ENCODE peak calls at places on chromosome 21, in six cellular contexts. T is psoas muscle, N is fibroblast of lung, S is gastrocnemius medialis, R is testis, F is aorta. Z is an unnamed sample.

GRCh38 chr21:32826317-32827167 is 55.0 kb upstream of the PAXBP1 start:
- DNase-seq in S (no peak), T (no peak), F (no peak), R (peak; percentile 71), N (peak; percentile 58), Z (peak; percentile 71)

GRCh38 chr21:46662765-46663500 is 27.5 kb downstream of the PRMT2 start:
- DNase-seq in T (no peak), S (no peak), N (no peak), F (no peak), R (no peak), Z (no peak)

GRCh38 chr21:42513151-42513984 is at the start of gene SLC37A1:
- DNase-seq in S (peak; percentile 42), T (peak; percentile 60), F (no peak), R (peak; percentile 39), N (peak; percentile 23), Z (peak; percentile 49)

GRCh38 chr21:33700491-33700890 is 58.2 kb downstream of the ITSN1 start:
- DNase-seq in F (no peak), T (no peak), R (no peak), S (no peak), N (no peak), Z (no peak)

GRCh38 chr21:29318354-29318753 is 19.6 kb downstream of the BACH1 start:
- DNase-seq in S (no peak), N (peak; percentile 57), F (no peak), T (no peak), R (no peak), Z (no peak)

GRCh38 chr21:27580276-27580675 is 613.4 kb upstream of the ADAMTS5 start:
- DNase-seq in F (no peak), N (peak; percentile 63), T (no peak), S (no peak), R (no peak), Z (no peak)

GRCh38 chr21:41361786-41362604 is at the start of gene MX2:
- DNase-seq in S (peak; percentile 68), T (peak; percentile 87), F (peak; percentile 82), N (peak; percentile 88), R (peak; percentile 38), Z (peak; percentile 90)

GRCh38 chr21:36613554-36613953 is 85.4 kb upstream of the SIM2 start:
- DNase-seq in N (no peak), F (no peak), T (no peak), R (no peak), S (no peak), Z (no peak)

GRCh38 chr21:31366825-31367224 is 22.8 kb upstream of the TIAM1 start:
- DNase-seq in N (peak; percentile 96), F (no peak), S (no peak), R (peak; percentile 13), T (no peak), Z (no peak)

GRCh38 chr21:17476006-17476405 is 36.8 kb upstream of the CXADR start:
- DNase-seq in S (no peak), R (peak; percentile 67), F (no peak), T (no peak), N (no peak), Z (peak; percentile 66)

GRCh38 chr21:42340187-42340586 is 10.6 kb downstream of the TFF2 start:
- DNase-seq in S (no peak), N (no peak), F (no peak), T (no peak), R (peak; percentile 10), Z (no peak)

GRCh38 chr21:37565530-37566223 is 199.1 kb downstream of the DYRK1A start:
- DNase-seq in S (no peak), R (peak; percentile 69), T (no peak), N (peak; percentile 23), F (no peak), Z (peak; percentile 90)

GRCh38 chr21:32413697-32414578 is 1.4 kb downstream of the EVA1C start:
- DNase-seq in N (peak; percentile 62), T (no peak), R (peak; percentile 46), S (no peak), F (no peak), Z (peak; percentile 55)

GRCh38 chr21:42429021-42429420 is 25.3 kb downstream of the UBASH3A start:
- DNase-seq in F (no peak), R (no peak), T (no peak), N (no peak), S (no peak), Z (no peak)

GRCh38 chr21:31255846-31256395 is 88.1 kb downstream of the TIAM1 start:
- DNase-seq in N (no peak), T (no peak), R (no peak), F (no peak), S (no peak), Z (no peak)

GRCh38 chr21:28884481-28884880 is 108.2 kb downstream of the LTN1 start:
- DNase-seq in S (no peak), N (peak; percentile 16), R (no peak), T (no peak), F (no peak), Z (no peak)

GRCh38 chr21:42378418-42378817 is 12.1 kb upstream of the TFF1 start:
- DNase-seq in S (no peak), R (no peak), T (no peak), F (peak; percentile 13), N (no peak), Z (no peak)

GRCh38 chr21:37557261-37557950 is 190.8 kb downstream of the DYRK1A start:
- DNase-seq in S (no peak), N (no peak), T (no peak), F (no peak), R (no peak), Z (no peak)

GRCh38 chr21:36425286-36425685 is 40.1 kb downstream of the CHAF1B start:
- DNase-seq in T (no peak), N (peak; percentile 80), R (no peak), S (no peak), F (peak; percentile 60), Z (no peak)

GRCh38 chr21:39232926-39233325 is 49.7 kb upstream of the PSMG1 start:
- DNase-seq in F (no peak), S (no peak), R (no peak), T (no peak), N (peak; percentile 63), Z (no peak)

GRCh38 chr21:26939532-26940181 is 27.2 kb downstream of the ADAMTS5 start:
- DNase-seq in N (peak; percentile 50), S (peak; percentile 21), T (no peak), F (no peak), R (peak; percentile 69), Z (no peak)

GRCh38 chr21:27024316-27024715 is 57.4 kb upstream of the ADAMTS5 start:
- DNase-seq in F (no peak), T (no peak), R (no peak), N (peak; percentile 55), S (no peak), Z (no peak)

GRCh38 chr21:15966216-15966615 is 236.4 kb downstream of the USP25 start:
- DNase-seq in R (no peak), S (no peak), N (no peak), T (no peak), F (no peak), Z (no peak)

GRCh38 chr21:46622226-46622625 is 13.2 kb upstream of the PRMT2 start:
- DNase-seq in R (peak; percentile 72), N (no peak), S (peak; percentile 17), T (peak; percentile 62), F (peak; percentile 73), Z (peak; percentile 22)

GRCh38 chr21:41511858-41512257 is 3.9 kb upstream of the TMPRSS2 start:
- DNase-seq in S (no peak), T (no peak), F (no peak), N (no peak), R (no peak), Z (no peak)

DNA sequence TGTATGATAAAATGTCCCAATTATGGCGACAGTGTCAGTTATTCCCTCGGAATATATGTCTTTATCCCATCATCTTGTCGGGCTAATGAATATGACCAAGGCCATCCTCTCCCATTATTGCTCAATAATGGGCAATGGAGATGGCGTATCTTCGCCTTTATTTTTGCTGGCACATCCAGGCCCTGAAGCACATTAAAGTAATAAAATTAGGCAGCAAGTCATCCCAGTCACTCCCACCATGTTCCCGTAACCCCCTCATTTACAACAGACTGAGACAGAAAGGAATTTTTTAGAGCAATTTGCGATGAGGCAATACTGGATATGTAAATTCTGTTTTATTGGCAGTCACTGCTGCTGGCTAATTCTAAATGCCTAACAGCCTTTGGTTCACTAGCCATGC is 35.3 kb downstream of the CLIC6 start:
- DNase-seq in F (no peak), N (peak; percentile 59), S (no peak), R (no peak), T (no peak), Z (no peak)
- H3K27ac ChIP-seq in F (no peak overlapping the region), N (peak overlapping the region; percentile 18), S (no peak overlapping the region), R (no peak overlapping the region), T (no peak overlapping the region), Z (no peak overlapping the region)

DNA sequence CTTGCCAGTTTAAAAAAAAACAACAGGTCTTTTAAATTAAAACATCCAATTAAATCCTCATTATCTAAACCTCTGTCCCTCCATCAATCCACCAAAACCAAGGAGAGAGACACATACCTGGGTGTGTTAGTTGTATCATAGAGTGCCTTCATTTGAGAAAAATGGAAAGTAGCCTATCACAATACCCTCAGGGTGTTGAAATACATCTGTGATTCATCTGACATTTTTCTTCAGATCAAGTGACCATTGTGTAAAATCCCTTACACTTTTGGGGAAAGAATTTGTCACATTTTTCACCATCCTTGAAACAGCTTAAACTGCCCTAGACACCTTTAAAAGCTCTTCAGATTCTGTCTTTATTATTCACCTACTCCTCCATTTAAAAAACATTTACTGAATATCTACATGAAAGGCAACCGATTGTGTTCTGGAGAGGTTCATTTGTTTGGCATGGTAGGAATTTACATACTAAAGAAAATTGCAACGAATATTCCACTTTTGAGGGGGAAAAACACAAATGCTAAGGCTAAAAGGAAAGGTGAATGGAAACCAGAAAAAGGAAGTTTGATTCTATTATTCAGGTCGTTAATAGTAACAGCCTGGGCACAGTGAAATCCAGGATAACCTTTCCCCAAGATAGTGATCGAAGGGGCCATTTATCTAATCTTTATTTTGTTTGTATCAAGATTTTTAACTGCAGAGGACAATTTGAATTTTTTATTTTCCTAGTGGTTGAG is 70.4 kb upstream of the SAMSN1 start:
- DNase-seq in F (no peak), S (no peak), R (no peak), N (no peak), T (no peak), Z (no peak)
- H3K4me1 ChIP-seq in F (no peaks in the 10 kb centered on the region), S (no peaks in the 10 kb centered on the region), R (no peaks in the 10 kb centered on the region), N (no peaks in the 10 kb centered on the region), T (no peaks in the 10 kb centered on the region), Z (no peaks in the 10 kb centered on the region)

GRCh38 chr21:21731626-21732025 is 733.4 kb downstream of the NCAM2 start:
- DNase-seq in S (no peak), F (no peak), T (no peak), N (no peak), R (no peak), Z (no peak)

GRCh38 chr21:21734088-21734487 is 735.9 kb downstream of the NCAM2 start:
- DNase-seq in S (no peak), N (no peak), R (no peak), F (no peak), T (no peak), Z (no peak)

DNA sequence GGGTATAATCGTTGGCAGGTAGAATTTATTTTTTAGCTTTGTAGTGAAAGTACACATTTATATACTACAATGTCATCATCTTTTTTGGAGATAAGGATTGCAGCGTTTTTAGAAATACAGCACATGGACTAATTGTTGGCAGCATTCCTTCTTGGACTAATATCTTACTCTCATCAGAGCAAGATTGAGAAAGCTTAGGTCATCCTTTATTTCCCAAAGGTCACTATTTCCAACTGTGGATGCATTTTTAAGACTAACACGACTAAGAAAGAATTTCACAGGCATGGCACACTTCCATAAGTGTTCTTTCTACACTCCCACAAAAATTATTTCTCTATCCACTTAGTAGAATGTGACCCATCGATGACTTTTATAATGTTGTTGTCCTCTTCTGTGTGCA is 732.3 kb downstream of the NCAM2 start:
- DNase-seq in R (no peak), T (no peak), N (peak; percentile 16), S (no peak), F (no peak), Z (no peak)
- H3K9me3 ChIP-seq in R (no peaks in the 10 kb centered on the region), T (no peaks in the 10 kb centered on the region), N (no peaks in the 10 kb centered on the region), S (no peaks in the 10 kb centered on the region), F (no peaks in the 10 kb centered on the region), Z (no peaks in the 10 kb centered on the region)

GRCh38 chr21:43769325-43769958 is 6.7 kb downstream of the CSTB start:
- DNase-seq in F (no peak), N (no peak), S (no peak), T (no peak), R (no peak), Z (no peak)
- H3K27ac ChIP-seq in F (no peak overlapping the region), N (no peak overlapping the region), S (no peak overlapping the region), T (no peak overlapping the region), R (no peak overlapping the region), Z (no peak overlapping the region)

Z was measured in small intestine.